ENCODE peak calls at places on chromosome 1, in seven cellular contexts. F, P, A, X, R, C and V are unnamed samples.

GRCh38 chr1:85202092-85202863 is 1.5 kb upstream of the SYDE2 start:
- DNase-seq in F (no peak), P (no peak), A (no peak), X (no peak), R (no peak), C (no peak), V (no peak)

GRCh38 chr1:230087034-230087721 is 20.1 kb downstream of the GALNT2 start:
- DNase-seq in F (no peak), P (no peak), A (no peak), X (no peak), R (no peak), C (no peak), V (no peak)

GRCh38 chr1:48066951-48067350 is 69.8 kb upstream of the TRABD2B start:
- DNase-seq in F (no peak), P (no peak), A (no peak), X (no peak), R (no peak), C (no peak), V (no peak)

GRCh38 chr1:6209661-6210605 is 4.0 kb downstream of the RNF207 start:
- DNase-seq in F (no peak), P (no peak), A (no peak), X (no peak), R (no peak), C (no peak), V (no peak)

GRCh38 chr1:78340006-78340405 is 150.8 kb upstream of the PTGFR start:
- DNase-seq in F (no peak), P (no peak), A (no peak), X (no peak), R (no peak), C (no peak), V (no peak)

GRCh38 chr1:32947669-32948068 is 16.9 kb downstream of the RNF19B start:
- DNase-seq in F (no peak), P (no peak), A (no peak), X (no peak), R (no peak), C (no peak), V (no peak)

GRCh38 chr1:75392278-75392677 is 218.6 kb downstream of the SLC44A5 start:
- DNase-seq in F (no peak), P (no peak), A (no peak), X (no peak), R (no peak), C (no peak), V (no peak)

GRCh38 chr1:91383461-91383860 is 21.2 kb downstream of the HFM1 start:
- DNase-seq in F (no peak), P (no peak), A (no peak), X (no peak), R (no peak), C (no peak), V (no peak)

GRCh38 chr1:18256318-18257235 is 149.0 kb downstream of the IGSF21 start:
- DNase-seq in F (peak; percentile 14), P (peak; percentile 88), A (no peak), X (no peak), R (no peak), C (peak; percentile 11), V (no peak)

GRCh38 chr1:109482796-109483638 is 688 bp upstream of the ATXN7L2 start:
- DNase-seq in F (no peak), P (peak; percentile 55), A (no peak), X (no peak), R (no peak), C (peak; percentile 46), V (no peak)

GRCh38 chr1:167266965-167267364 is 46.3 kb downstream of the POU2F1 start:
- DNase-seq in F (no peak), P (no peak), A (no peak), X (no peak), R (no peak), C (no peak), V (no peak)

GRCh38 chr1:79603862-79604261 is 597.3 kb upstream of the ADGRL4 start:
- DNase-seq in F (no peak), P (peak; percentile 44), A (no peak), X (no peak), R (no peak), C (no peak), V (no peak)

GRCh38 chr1:7117599-7118281 is 332.5 kb downstream of the CAMTA1 start:
- DNase-seq in F (no peak), P (peak; percentile 59), A (no peak), X (no peak), R (peak; percentile 74), C (no peak), V (no peak)

GRCh38 chr1:117208580-117208979 is 2.1 kb downstream of the VTCN1 start:
- DNase-seq in F (no peak), P (no peak), A (no peak), X (no peak), R (no peak), C (no peak), V (no peak)

GRCh38 chr1:16153110-16153998 is 2.5 kb downstream of the EPHA2 start:
- DNase-seq in F (no peak), P (no peak), A (no peak), X (no peak), R (no peak), C (no peak), V (no peak)

GRCh38 chr1:58699011-58699762 is 675 bp downstream of the MYSM1 start:
- DNase-seq in F (no peak), P (peak; percentile 35), A (no peak), X (no peak), R (no peak), C (no peak), V (no peak)

GRCh38 chr1:91564888-91565700 is 64.4 kb downstream of the CDC7 start:
- DNase-seq in F (no peak), P (no peak), A (no peak), X (no peak), R (no peak), C (no peak), V (peak; percentile 63)

GRCh38 chr1:235073968-235074334 is 54.7 kb downstream of the TOMM20 start:
- DNase-seq in F (no peak), P (peak; percentile 58), A (no peak), X (peak; percentile 58), R (no peak), C (no peak), V (peak; percentile 55)

GRCh38 chr1:235076504-235077162 is 52.0 kb downstream of the TOMM20 start:
- DNase-seq in F (no peak), P (no peak), A (no peak), X (no peak), R (no peak), C (no peak), V (no peak)

GRCh38 chr1:235075955-235076308 is 52.7 kb downstream of the TOMM20 start:
- DNase-seq in F (no peak), P (no peak), A (no peak), X (no peak), R (no peak), C (no peak), V (no peak)

GRCh38 chr1:235074335-235075120 is 54.1 kb downstream of the TOMM20 start:
- DNase-seq in F (no peak), P (peak; percentile 55), A (no peak), X (no peak), R (no peak), C (peak; percentile 33), V (no peak)

DNA sequence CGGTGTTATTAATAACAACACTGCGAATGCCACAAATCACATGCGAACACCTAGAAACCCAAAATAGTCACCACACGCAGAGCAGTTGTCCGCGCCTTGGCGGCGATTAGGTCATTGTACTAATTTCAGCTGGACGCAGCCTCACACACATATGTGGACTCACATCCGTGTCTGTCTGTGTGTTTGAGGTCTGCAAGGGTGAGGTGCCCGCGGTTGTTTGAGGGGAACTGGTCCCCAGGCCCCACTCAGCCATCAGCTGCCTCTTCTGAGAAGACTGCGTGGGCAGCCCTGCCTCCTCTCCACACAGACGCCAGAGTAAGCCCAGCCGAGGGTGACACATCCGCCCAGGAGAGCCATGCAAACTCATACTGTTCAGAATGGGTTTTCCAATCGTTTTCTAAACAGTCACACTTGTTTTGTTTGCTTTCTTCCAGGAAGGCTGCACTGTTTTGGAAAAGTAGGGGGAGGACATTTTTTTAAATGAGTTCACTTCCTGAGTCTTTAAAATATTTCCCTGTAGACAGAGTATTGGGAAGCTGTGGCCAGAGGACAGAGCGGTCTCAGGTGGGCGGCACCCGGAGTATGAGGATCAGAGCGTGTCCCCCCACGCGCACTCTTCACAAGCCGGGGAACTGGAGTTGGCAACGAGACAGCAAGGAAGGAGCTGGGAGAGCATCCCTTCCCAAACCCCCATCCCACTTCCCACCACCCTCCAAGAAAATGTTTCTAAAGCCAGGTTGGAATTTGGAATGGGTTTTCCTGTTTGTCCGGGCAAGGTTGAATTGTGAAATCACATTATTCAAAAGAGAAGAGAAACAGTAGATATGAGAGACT is 53.3 kb downstream of the TOMM20 start:
- DNase-seq in F (peak; percentile 41), P (peak; percentile 49), A (no peak), X (no peak), R (no peak), C (peak; percentile 54), V (no peak)
- H3K4me3 ChIP-seq in F (peak overlapping the region; percentile 3), P (no peak overlapping the region), A (no peak overlapping the region), X (no peak overlapping the region), R (peak overlapping the region; percentile 23), C (no peak overlapping the region), V (no peak overlapping the region)

DNA sequence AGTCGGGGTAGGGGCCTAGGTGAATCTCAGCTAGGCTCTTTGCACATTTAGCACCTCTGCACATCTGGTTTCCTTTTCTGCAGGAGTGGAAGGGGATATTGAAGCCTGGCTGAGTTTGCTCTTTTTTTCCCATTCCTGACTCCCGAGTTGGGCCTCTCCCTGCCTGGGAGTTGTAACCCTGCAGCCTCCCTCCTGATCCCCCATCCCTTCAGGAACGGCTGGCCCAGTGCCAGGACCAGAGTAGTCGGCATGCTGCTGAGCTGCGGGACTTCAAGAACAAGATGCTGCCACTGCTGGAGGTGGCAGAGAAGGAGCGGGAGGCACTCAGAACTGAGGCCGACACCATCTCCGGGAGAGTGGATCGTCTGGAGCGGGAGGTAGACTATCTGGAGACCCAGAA is 846 bp downstream of the OLFML3 start:
- DNase-seq in F (peak; percentile 61), P (peak; percentile 87), A (no peak), X (no peak), R (no peak), C (no peak), V (no peak)
- H3K4me3 ChIP-seq in F (peak overlapping the region; percentile 32), P (peak overlapping the region; percentile 20), A (peak overlapping the region; percentile 33), X (no peak overlapping the region), R (peak overlapping the region; percentile 42), C (no peak overlapping the region), V (no peak overlapping the region)

GRCh38 chr1:187621961-187622360 is 793.2 kb downstream of the PLA2G4A start:
- DNase-seq in F (no peak), P (no peak), A (no peak), X (no peak), R (no peak), C (no peak), V (no peak)

GRCh38 chr1:187627516-187627915 is 798.8 kb downstream of the PLA2G4A start:
- DNase-seq in F (no peak), P (no peak), A (no peak), X (no peak), R (no peak), C (no peak), V (no peak)

GRCh38 chr1:187622545-187622944 is 793.8 kb downstream of the PLA2G4A start:
- DNase-seq in F (no peak), P (no peak), A (no peak), X (no peak), R (no peak), C (no peak), V (no peak)

GRCh38 chr1:187624812-187625542 is 796.2 kb downstream of the PLA2G4A start:
- DNase-seq in F (no peak), P (no peak), A (no peak), X (no peak), R (no peak), C (no peak), V (no peak)

GRCh38 chr1:187626056-187626455 is 797.3 kb downstream of the PLA2G4A start:
- DNase-seq in F (no peak), P (peak; percentile 18), A (no peak), X (no peak), R (no peak), C (no peak), V (no peak)
- H3K4me3 ChIP-seq in F (no peak overlapping the region), P (no peak overlapping the region), A (no peak overlapping the region), X (no peak overlapping the region), R (no peak overlapping the region), C (no peak overlapping the region), V (no peak overlapping the region)

GRCh38 chr1:67465371-67465770 is 35.2 kb upstream of the SERBP1 start:
- DNase-seq in F (no peak), P (no peak), A (no peak), X (no peak), R (no peak), C (no peak), V (no peak)
- H3K4me3 ChIP-seq in F (no peak overlapping the region), P (no peak overlapping the region), A (no peak overlapping the region), X (no peak overlapping the region), R (no peak overlapping the region), C (no peak overlapping the region), V (no peak overlapping the region)